ENCODE peak calls at places on chromosomes 4 and X, in ten cellular contexts. T, P, I, J, O, V, B, F, Z and Q are unnamed samples.

GRCh38 chr4:1187182-1187581 is 14.8 kb upstream of the SPON2 start:
- DNase-seq in T (no peak), P (peak), I (no peak), J (no peak), O (peak), V (no peak), B (no peak), F (no peak), Z (peak), Q (peak)

GRCh38 chr4:73669410-73670183 is 49.4 kb upstream of the RASSF6 start:
- DNase-seq in T (no peak), P (no peak), I (no peak), J (no peak), O (no peak), V (no peak), B (no peak), F (no peak), Z (no peak), Q (no peak)

GRCh38 chr4:107845721-107846120 is 21.0 kb downstream of the SGMS2 start:
- DNase-seq in T (no peak), P (no peak), I (no peak), J (no peak), O (no peak), V (no peak), B (no peak), F (no peak), Z (no peak), Q (no peak)

GRCh38 chrX:13489451-13489850 is 80.0 kb upstream of the EGFL6 start:
- DNase-seq in T (no peak), P (no peak), I (peak), J (peak), O (no peak), V (no peak), B (no peak), F (peak), Z (no peak), Q (no peak)

GRCh38 chr4:74054483-74055032 is 16.1 kb upstream of the CXCL3 start:
- DNase-seq in T (no peak), P (no peak), I (no peak), J (no peak), O (no peak), V (no peak), B (no peak), F (peak), Z (no peak), Q (no peak)

GRCh38 chr4:184320630-184321029 is 103.0 kb upstream of the ENPP6 start:
- DNase-seq in T (no peak), P (no peak), I (no peak), J (no peak), O (no peak), V (no peak), B (no peak), F (no peak), Z (no peak), Q (no peak)

GRCh38 chrX:150573702-150574101 is 5.3 kb downstream of the MTM1 start:
- DNase-seq in T (peak), P (no peak), I (no peak), J (no peak), O (peak), V (no peak), B (no peak), F (no peak), Z (no peak), Q (no peak)

GRCh38 chr4:103050736-103051436 is 25.7 kb downstream of the SLC9B2 start:
- DNase-seq in T (no peak), P (no peak), I (no peak), J (no peak), O (no peak), V (no peak), B (no peak), F (no peak), Z (no peak), Q (no peak)

GRCh38 chrX:41666251-41666650 is 22.5 kb upstream of the GPR34 start:
- DNase-seq in T (peak), P (no peak), I (no peak), J (peak), O (no peak), V (no peak), B (no peak), F (peak), Z (no peak), Q (no peak)

GRCh38 chr4:38366451-38366850 is 297.5 kb upstream of the KLF3 start:
- DNase-seq in T (no peak), P (no peak), I (peak), J (peak), O (no peak), V (no peak), B (no peak), F (no peak), Z (no peak), Q (no peak)

GRCh38 chr4:74056858-74057562 is 18.5 kb upstream of the CXCL3 start:
- DNase-seq in T (no peak), P (no peak), I (peak), J (peak), O (no peak), V (no peak), B (no peak), F (peak), Z (peak), Q (no peak)

GRCh38 chrX:39480966-39481365 is 616.8 kb downstream of the BCOR start:
- DNase-seq in T (no peak), P (no peak), I (no peak), J (no peak), O (no peak), V (no peak), B (no peak), F (no peak), Z (no peak), Q (no peak)

GRCh38 chrX:109577055-109577454 is 40.4 kb downstream of the NXT2 start:
- DNase-seq in T (no peak), P (no peak), I (no peak), J (no peak), O (no peak), V (no peak), B (no peak), F (no peak), Z (no peak), Q (no peak)

GRCh38 chr4:173448557-173448918 is 49.6 kb upstream of the SCRG1 start:
- DNase-seq in T (no peak), P (no peak), I (no peak), J (no peak), O (no peak), V (no peak), B (no peak), F (no peak), Z (no peak), Q (no peak)

GRCh38 chr4:165748321-165748720 is 124.7 kb upstream of the TLL1 start:
- DNase-seq in T (no peak), P (no peak), I (no peak), J (no peak), O (no peak), V (no peak), B (no peak), F (no peak), Z (no peak), Q (no peak)

GRCh38 chr4:185755451-185755850 is 56.5 kb downstream of the SORBS2 start:
- DNase-seq in T (no peak), P (no peak), I (no peak), J (peak), O (no peak), V (no peak), B (no peak), F (no peak), Z (no peak), Q (no peak)

GRCh38 chrX:40130207-40130606 is 32.4 kb upstream of the BCOR start:
- DNase-seq in T (no peak), P (no peak), I (peak), J (no peak), O (no peak), V (no peak), B (no peak), F (peak), Z (peak), Q (no peak)

GRCh38 chrX:110944323-110944761 is 148.7 kb upstream of the CHRDL1 start:
- DNase-seq in T (no peak), P (peak), I (no peak), J (no peak), O (no peak), V (no peak), B (no peak), F (no peak), Z (no peak), Q (no peak)

GRCh38 chrX:39985116-39985515 is 112.6 kb downstream of the BCOR start:
- DNase-seq in T (no peak), P (no peak), I (no peak), J (no peak), O (no peak), V (no peak), B (no peak), F (no peak), Z (no peak), Q (no peak)

GRCh38 chr4:59126996-59127395 is 2016.8 kb upstream of the IGFBP7 start:
- DNase-seq in T (no peak), P (no peak), I (no peak), J (no peak), O (no peak), V (no peak), B (no peak), F (no peak), Z (no peak), Q (no peak)

GRCh38 chr4:150462743-150463142 is 119.2 kb upstream of the MAB21L2 start:
- DNase-seq in T (no peak), P (no peak), I (no peak), J (no peak), O (no peak), V (no peak), B (no peak), F (no peak), Z (no peak), Q (no peak)

GRCh38 chr4:144906181-144906895 is 191.7 kb downstream of the ANAPC10 start:
- DNase-seq in T (no peak), P (no peak), I (peak), J (peak), O (no peak), V (no peak), B (no peak), F (no peak), Z (no peak), Q (no peak)